ENCODE peak calls at places on chromosomes 11 and 22, in seven cellular contexts. F, W, G, X, N, D and K are unnamed samples.

GRCh38 chr22:49294656-49295464 is 532.8 kb downstream of the BRD1 start:
- DNase-seq in N (no peak), D (no peak), W (no peak), F (peak), X (no peak), G (peak), K (no peak)

GRCh38 chr22:42863349-42863911 is 6.4 kb upstream of the ARFGAP3 start:
- DNase-seq in G (no peak), W (no peak), F (no peak), N (peak), X (no peak), D (no peak), K (no peak)

GRCh38 chr11:33110083-33110482 is 51.2 kb downstream of the CSTF3 start:
- DNase-seq in F (no peak), D (no peak), N (no peak), G (no peak), X (no peak), W (no peak), K (no peak)

GRCh38 chr22:17143101-17143500 is 16.0 kb downstream of the HDHD5 start:
- DNase-seq in G (no peak), F (no peak), N (no peak), W (no peak), D (no peak), X (no peak), K (peak)

GRCh38 chr22:17411213-17411612 is 42.0 kb downstream of the CECR2 start:
- DNase-seq in F (no peak), W (no peak), N (no peak), D (no peak), X (no peak), G (no peak), K (no peak)

GRCh38 chr22:19522190-19522880 is 1.9 kb downstream of the CLDN5 start:
- DNase-seq in X (peak), N (no peak), G (no peak), D (no peak), F (no peak), W (no peak), K (no peak)

GRCh38 chr11:65017927-65018326 is 4.0 kb downstream of the ARL2 start:
- DNase-seq in G (no peak), F (no peak), W (no peak), N (no peak), X (no peak), D (no peak), K (no peak)

GRCh38 chr11:17645190-17645970 is 74.0 kb upstream of the MYOD1 start:
- DNase-seq in G (no peak), D (no peak), F (peak), N (no peak), X (no peak), W (no peak), K (no peak)

GRCh38 chr11:72297828-72298227 is 53.9 kb upstream of the PHOX2A start:
- DNase-seq in N (no peak), X (no peak), D (no peak), W (no peak), G (no peak), F (no peak), K (no peak)

GRCh38 chr11:69968407-69969347 is 109.4 kb upstream of the ANO1 start:
- DNase-seq in F (peak), N (no peak), D (no peak), W (no peak), X (no peak), G (no peak), K (no peak)

GRCh38 chr11:72828081-72828567 is 13.9 kb downstream of the ATG16L2 start:
- DNase-seq in D (no peak), G (no peak), N (peak), W (no peak), F (peak), X (no peak), K (peak)

GRCh38 chr11:34830648-34831047 is 85.5 kb downstream of the APIP start:
- DNase-seq in G (no peak), N (no peak), W (no peak), D (no peak), X (no peak), F (no peak), K (no peak)

GRCh38 chr11:3709977-3710376 is 38.8 kb upstream of the CHRNA10 start:
- DNase-seq in D (no peak), X (no peak), N (no peak), F (no peak), G (no peak), W (no peak), K (no peak)
- H3K27ac ChIP-seq in D (no peak), X (no peak), N (no peak), F (no peak), G (no peak), W (no peak), K (no peak)

DNA sequence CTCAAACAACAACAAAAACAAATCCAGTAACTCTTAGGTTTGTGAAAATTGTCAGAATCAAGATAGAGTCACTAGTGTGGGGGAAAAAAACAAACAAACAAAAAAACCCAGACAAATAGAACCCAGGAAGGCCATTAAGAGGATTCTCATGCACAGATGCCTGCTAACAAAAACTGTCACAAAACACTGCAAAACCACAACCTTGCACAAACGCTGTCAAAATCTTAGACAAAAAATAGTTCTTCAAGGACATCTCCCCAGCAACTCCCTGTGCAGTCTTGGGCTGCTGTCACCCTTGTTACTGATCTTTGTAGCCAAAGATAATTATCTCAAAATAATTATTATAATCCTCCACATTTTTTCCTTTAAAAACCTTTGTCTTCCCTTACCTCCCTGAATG is 4.6 kb upstream of the ZBED5 start:
- DNase-seq in D (no peak), W (no peak), X (no peak), G (no peak), F (no peak), N (no peak), K (no peak)
- H3K27ac ChIP-seq in D (no peak), W (no peak), X (no peak), G (no peak), F (no peak), N (no peak), K (peak)

DNA sequence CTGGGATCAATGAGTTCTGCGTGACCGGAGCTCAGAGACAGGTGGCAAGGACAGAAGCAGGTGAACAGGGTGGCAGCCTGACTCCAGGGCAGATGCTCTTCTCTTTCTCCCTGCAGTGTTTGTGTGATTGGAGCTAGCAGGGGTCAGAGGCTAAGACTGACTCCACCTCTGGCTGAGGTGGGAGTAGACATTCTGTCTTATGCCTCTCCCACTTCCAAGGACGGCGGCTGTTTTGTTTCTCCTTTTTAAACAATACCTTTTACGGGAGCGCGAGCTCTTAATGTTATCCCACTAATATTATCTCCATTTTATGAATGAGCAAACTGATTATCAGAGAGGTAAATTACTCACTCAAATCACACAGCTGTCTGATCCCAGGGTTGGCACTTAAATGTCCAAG is 323.7 kb downstream of the MIAT start:
- DNase-seq in X (no peak), D (no peak), G (no peak), F (no peak), W (no peak), N (no peak), K (no peak)
- H3K27ac ChIP-seq in X (no peak), D (no peak), G (no peak), F (no peak), W (no peak), N (no peak), K (peak)

GRCh38 chr11:7593476-7593875 is 79.7 kb downstream of the PPFIBP2 start:
- DNase-seq in D (no peak), N (no peak), G (no peak), X (no peak), F (no peak), W (no peak), K (no peak)
- H3K27ac ChIP-seq in D (peak), N (no peak), G (peak), X (peak), F (peak), W (peak), K (no peak)

GRCh38 chr11:122099345-122100045 is 16.5 kb downstream of the BLID start:
- DNase-seq in W (no peak), D (no peak), F (no peak), X (no peak), G (no peak), N (no peak), K (no peak)
- H3K27ac ChIP-seq in W (peak), D (peak), F (no peak), X (peak), G (no peak), N (peak), K (peak)

GRCh38 chr22:38107692-38108515 is 2.6 kb downstream of the BAIAP2L2 start:
- DNase-seq in N (no peak), D (no peak), X (no peak), F (no peak), G (no peak), W (no peak), K (peak)
- H3K27ac ChIP-seq in N (no peak), D (no peak), X (no peak), F (no peak), G (no peak), W (no peak), K (no peak)

GRCh38 chr22:50479686-50480085 is 1.7 kb upstream of the ADM2 start:
- DNase-seq in D (no peak), F (no peak), N (no peak), W (no peak), X (no peak), G (no peak), K (no peak)
- H3K27ac ChIP-seq in D (no peak), F (no peak), N (no peak), W (no peak), X (no peak), G (no peak), K (no peak)